ENCODE peak calls at places on chromosomes 16 and 17, in ten cellular contexts. V is hepatocyte, Q is vagina, W is dorsolateral prefrontal cortex, Y is kidney, D is psoas muscle, S is aorta, I is small intestine, O is GM23248, E is tibial artery. M is an unnamed sample.

GRCh38 chr17:49315974-49316570 is 46.0 kb downstream of the ZNF652 start:
- DNase-seq in V (no peak), Q (no peak), W (no peak), Y (no peak), D (no peak), S (no peak), I (no peak), O (peak; percentile 55), E (no peak), M (no peak)

GRCh38 chr16:54242199-54242598 is 44.4 kb downstream of the IRX3 start:
- DNase-seq in V (no peak), Q (no peak), W (peak; percentile 16), Y (no peak), D (no peak), S (no peak), I (no peak), O (no peak), E (no peak), M (no peak)

GRCh38 chr17:42135664-42136653 is 13.4 kb downstream of the HSPB9 start:
- DNase-seq in V (peak; percentile 87), Q (no peak), W (no peak), Y (peak; percentile 93), D (no peak), S (peak; percentile 77), I (peak; percentile 98), O (peak; percentile 69), E (peak; percentile 78), M (peak; percentile 75)

GRCh38 chr16:25148568-25149215 is 37.1 kb downstream of the LCMT1 start:
- DNase-seq in V (no peak), Q (no peak), W (no peak), Y (no peak), D (no peak), S (no peak), I (no peak), O (no peak), E (no peak), M (no peak)

GRCh38 chr17:6639651-6640535 is 618 bp downstream of the KIAA0753 start:
- DNase-seq in V (peak; percentile 75), Q (no peak), W (no peak), Y (peak; percentile 87), D (peak; percentile 68), S (peak; percentile 63), I (peak; percentile 44), O (peak; percentile 80), E (peak; percentile 63), M (no peak)

GRCh38 chr17:47851764-47852112 is 775 bp upstream of the SP6 start:
- DNase-seq in V (no peak), Q (no peak), W (no peak), Y (no peak), D (no peak), S (no peak), I (no peak), O (no peak), E (no peak), M (no peak)

GRCh38 chr17:4448197-4448980 is 14.6 kb downstream of the SPNS3 start:
- DNase-seq in V (no peak), Q (no peak), W (no peak), Y (no peak), D (no peak), S (no peak), I (no peak), O (peak; percentile 73), E (no peak), M (no peak)

GRCh38 chr16:55171241-55171640 is 152.8 kb upstream of the IRX6 start:
- DNase-seq in V (no peak), Q (no peak), W (no peak), Y (no peak), D (no peak), S (no peak), I (no peak), O (no peak), E (no peak), M (no peak)

GRCh38 chr17:28839221-28839620 is 3.4 kb downstream of the FAM222B start:
- DNase-seq in V (no peak), Q (no peak), W (no peak), Y (no peak), D (no peak), S (no peak), I (no peak), O (no peak), E (no peak), M (no peak)

GRCh38 chr16:65489531-65490023 is 367.7 kb upstream of the CDH11 start:
- DNase-seq in V (no peak), Q (no peak), W (no peak), Y (no peak), D (no peak), S (no peak), I (no peak), O (peak; percentile 19), E (no peak), M (no peak)

DNA sequence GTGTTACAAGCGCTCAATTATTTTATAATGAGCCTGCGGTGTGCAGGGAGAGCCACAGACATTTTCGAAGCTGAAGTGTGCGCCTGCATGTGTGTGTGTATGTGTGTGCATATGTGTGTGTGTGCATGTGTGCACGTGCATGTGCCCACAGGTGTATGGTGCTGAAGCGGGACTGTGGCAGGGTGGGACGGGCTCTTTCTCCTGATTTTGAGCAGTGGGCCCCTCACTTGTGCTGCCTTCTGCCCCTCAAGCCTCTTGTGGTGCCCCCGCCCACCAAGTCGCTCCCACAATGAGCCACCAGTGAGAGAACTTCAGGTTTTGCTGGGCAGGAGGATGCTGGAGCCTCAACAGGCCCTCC is 16.7 kb upstream of the KCNJ12 start:
- DNase-seq in V (no peak), Q (no peak), W (no peak), Y (peak; percentile 44), D (no peak), S (no peak), I (no peak), O (no peak), E (no peak), M (no peak)
- H3K27ac ChIP-seq in V (no peak overlapping the region), Q (no peak overlapping the region), W (no peak overlapping the region), Y (no peak overlapping the region), D (no peak overlapping the region), S (no peak overlapping the region), I (no peak overlapping the region), O (no peak overlapping the region), E (no peak overlapping the region), M (peak overlapping the region; percentile 82)

GRCh38 chr17:1961187-1961586 is 63.9 kb downstream of the RTN4RL1 start:
- DNase-seq in V (no peak), Q (no peak), W (peak; percentile 41), Y (no peak), D (no peak), S (no peak), I (no peak), O (no peak), E (no peak), M (no peak)

GRCh38 chr17:1963250-1963649 is 61.9 kb downstream of the RTN4RL1 start:
- DNase-seq in V (no peak), Q (no peak), W (no peak), Y (peak; percentile 53), D (no peak), S (no peak), I (no peak), O (no peak), E (no peak), M (no peak)

GRCh38 chr17:1958134-1958881 is 66.8 kb downstream of the RTN4RL1 start:
- DNase-seq in V (no peak), Q (no peak), W (no peak), Y (no peak), D (no peak), S (no peak), I (peak; percentile 40), O (peak; percentile 17), E (no peak), M (no peak)

GRCh38 chr17:1957037-1957436 is 68.1 kb downstream of the RTN4RL1 start:
- DNase-seq in V (no peak), Q (no peak), W (no peak), Y (no peak), D (no peak), S (no peak), I (no peak), O (peak; percentile 24), E (no peak), M (no peak)

DNA sequence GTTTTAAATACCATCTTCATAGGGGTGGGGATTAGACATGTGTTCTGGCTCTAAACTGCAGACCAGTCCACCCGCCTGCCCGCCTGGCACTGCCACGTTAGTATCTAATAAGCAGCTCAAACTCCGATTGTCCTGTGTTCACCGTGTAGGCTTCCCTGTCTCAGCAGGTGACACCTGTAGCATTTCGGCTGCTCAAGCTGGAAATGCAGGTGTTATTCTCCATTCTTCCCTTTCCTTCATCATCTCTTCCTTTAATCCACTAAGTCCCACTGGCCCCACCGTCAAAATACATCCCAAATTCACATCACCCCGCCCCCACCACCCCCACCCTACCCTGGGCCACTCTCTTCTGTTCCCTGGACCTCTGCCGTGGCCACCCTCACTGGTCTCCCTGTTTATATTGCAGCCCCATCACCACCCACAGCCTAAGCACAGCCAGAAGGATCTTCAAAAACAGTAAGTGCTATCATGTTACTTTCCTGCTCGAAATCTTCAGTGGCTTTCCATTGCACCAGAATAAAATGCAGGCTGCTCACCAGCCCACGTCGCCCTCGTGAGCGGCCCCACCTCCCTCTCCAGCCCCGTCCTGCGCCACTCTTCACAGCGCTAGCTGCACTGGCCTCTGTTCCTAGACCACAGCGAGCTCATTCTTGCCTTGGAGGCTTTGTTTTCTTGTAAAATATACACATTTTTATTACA is 65.1 kb downstream of the RTN4RL1 start:
- DNase-seq in V (peak; percentile 53), Q (no peak), W (peak; percentile 59), Y (peak; percentile 39), D (no peak), S (no peak), I (no peak), O (no peak), E (no peak), M (no peak)
- H3K27ac ChIP-seq in V (peak overlapping the region; percentile 40), Q (peak overlapping the region; percentile 68), W (peak overlapping the region; percentile 58), Y (no peak overlapping the region), D (no peak overlapping the region), S (no peak overlapping the region), I (no peak overlapping the region), O (no peak overlapping the region), E (no peak overlapping the region), M (no peak overlapping the region)

DNA sequence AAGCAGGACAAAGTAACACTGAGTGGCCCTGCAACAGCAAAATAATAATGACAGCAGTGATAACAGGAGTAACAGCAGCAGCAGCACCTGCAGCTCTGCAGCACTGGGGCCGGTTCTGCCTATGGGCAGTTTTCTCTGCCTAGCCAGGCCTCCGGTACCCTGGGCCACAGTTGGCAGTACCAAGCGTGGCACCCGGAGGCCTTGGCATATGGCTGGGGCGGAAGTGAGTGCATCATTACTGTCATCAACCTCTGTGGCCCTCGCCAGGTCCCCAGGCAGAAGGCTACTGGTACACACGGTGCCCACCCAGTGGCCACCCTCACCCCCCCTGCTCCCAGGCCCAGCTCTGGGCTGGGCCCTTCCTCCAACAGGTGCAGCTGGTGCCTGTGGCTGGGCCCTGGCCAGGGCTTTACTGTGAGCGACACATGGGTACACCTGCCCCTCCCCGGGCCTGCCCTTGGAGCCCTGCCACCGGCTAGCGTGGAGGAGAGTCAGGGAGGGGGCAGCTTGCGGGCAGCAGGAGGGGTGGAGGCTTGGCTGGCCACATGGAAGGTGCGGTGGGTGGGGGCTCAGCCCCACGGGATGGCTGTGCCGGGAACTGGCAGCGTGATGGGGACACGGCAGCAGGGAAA is 3.0 kb downstream of the KCNJ12 start:
- DNase-seq in V (no peak), Q (no peak), W (no peak), Y (peak; percentile 89), D (peak; percentile 97), S (no peak), I (peak; percentile 24), O (no peak), E (no peak), M (peak; percentile 66)
- H3K27ac ChIP-seq in V (no peak overlapping the region), Q (no peak overlapping the region), W (peak overlapping the region; percentile 88), Y (no peak overlapping the region), D (peak overlapping the region; percentile 87), S (no peak overlapping the region), I (no peak overlapping the region), O (no peak overlapping the region), E (no peak overlapping the region), M (peak overlapping the region; percentile 86)

GRCh38 chr17:1067282-1067956 is 70.5 kb downstream of the TIMM22 start:
- DNase-seq in V (peak; percentile 50), Q (no peak), W (no peak), Y (peak; percentile 48), D (peak; percentile 19), S (no peak), I (no peak), O (no peak), E (no peak), M (peak; percentile 40)
- H3K27ac ChIP-seq in V (no peak overlapping the region), Q (no peak overlapping the region), W (no peak overlapping the region), Y (no peak overlapping the region), D (no peak overlapping the region), S (no peak overlapping the region), I (no peak overlapping the region), O (no peak overlapping the region), E (no peak overlapping the region), M (peak overlapping the region; percentile 66)